ENCODE peak calls at places on chromosomes 4 and X, in eight cellular contexts. P, A, N, W, F, X, U and C are unnamed samples.

GRCh38 chr4:146522862-146523205 is 1.1 kb upstream of the SLC10A7 start:
- DNase-seq in P (no peak), A (no peak), N (peak; percentile 2), W (no peak), F (peak; percentile 22), X (peak; percentile 27), U (no peak), C (no peak)

GRCh38 chr4:52659016-52659721 is at the start of gene USP46:
- DNase-seq in P (peak; percentile 93), A (peak; percentile 55), N (peak; percentile 23), W (peak; percentile 14), F (peak; percentile 43), X (peak; percentile 85), U (peak; percentile 84), C (peak; percentile 56)

GRCh38 chrX:3252744-3253143 is 93.7 kb downstream of the MXRA5 start:
- DNase-seq in P (no peak), A (no peak), N (no peak), W (no peak), F (no peak), X (peak; percentile 50), U (no peak), C (no peak)

GRCh38 chr4:91497892-91498291 is 805.9 kb upstream of the GRID2 start:
- DNase-seq in P (no peak), A (no peak), N (no peak), W (no peak), F (no peak), X (no peak), U (no peak), C (no peak)

GRCh38 chr4:15479913-15480185 is 10.2 kb downstream of the CC2D2A start:
- DNase-seq in P (no peak), A (no peak), N (no peak), W (no peak), F (no peak), X (peak; percentile 78), U (no peak), C (no peak)

GRCh38 chrX:15151267-15152196 is 118.4 kb downstream of the ASB9 start:
- DNase-seq in P (no peak), A (no peak), N (no peak), W (peak; percentile 3), F (peak; percentile 20), X (peak; percentile 3), U (no peak), C (no peak)

GRCh38 chr4:112736718-112737135 is 99.8 kb downstream of the LARP7 start:
- DNase-seq in P (no peak), A (no peak), N (no peak), W (no peak), F (no peak), X (no peak), U (no peak), C (no peak)

GRCh38 chr4:184096561-184097239 is 121.0 kb downstream of the ENPP6 start:
- DNase-seq in P (no peak), A (no peak), N (no peak), W (no peak), F (no peak), X (no peak), U (no peak), C (no peak)

GRCh38 chr4:28369504-28369903 is 1508.9 kb downstream of the STIM2 start:
- DNase-seq in P (no peak), A (no peak), N (no peak), W (no peak), F (no peak), X (peak; percentile 48), U (no peak), C (no peak)

GRCh38 chr4:166655705-166656104 is 578.6 kb downstream of the SPOCK3 start:
- DNase-seq in P (no peak), A (no peak), N (no peak), W (no peak), F (no peak), X (no peak), U (no peak), C (no peak)

GRCh38 chrX:21408776-21409175 is 34.6 kb downstream of the CNKSR2 start:
- DNase-seq in P (no peak), A (no peak), N (no peak), W (no peak), F (no peak), X (no peak), U (no peak), C (no peak)

GRCh38 chrX:12292996-12293765 is 154.9 kb downstream of the FRMPD4 start:
- DNase-seq in P (no peak), A (no peak), N (peak; percentile 16), W (no peak), F (no peak), X (peak; percentile 82), U (no peak), C (no peak)

GRCh38 chr4:113708250-113708649 is 53.3 kb downstream of the CAMK2D start:
- DNase-seq in P (no peak), A (no peak), N (peak; percentile 25), W (no peak), F (no peak), X (peak; percentile 33), U (no peak), C (no peak)

GRCh38 chrX:23478056-23478455 is 143.4 kb downstream of the PTCHD1 start:
- DNase-seq in P (no peak), A (no peak), N (peak; percentile 7), W (no peak), F (no peak), X (peak; percentile 73), U (no peak), C (no peak)

GRCh38 chrX:118961866-118962560 is 12.4 kb upstream of the LONRF3 start:
- DNase-seq in P (no peak), A (no peak), N (no peak), W (no peak), F (no peak), X (no peak), U (no peak), C (no peak)

GRCh38 chr4:174521800-174522182 is 497 bp downstream of the HPGD start:
- DNase-seq in P (no peak), A (peak; percentile 15), N (peak; percentile 4), W (no peak), F (peak; percentile 25), X (no peak), U (peak; percentile 55), C (peak; percentile 19)

GRCh38 chr4:80165855-80166254 is 31.4 kb upstream of the PRDM8 start:
- DNase-seq in P (no peak), A (no peak), N (no peak), W (no peak), F (no peak), X (no peak), U (no peak), C (no peak)

GRCh38 chr4:157819693-157820464 is 352.9 kb downstream of the GASK1B start:
- DNase-seq in P (no peak), A (no peak), N (no peak), W (no peak), F (no peak), X (no peak), U (peak; percentile 35), C (no peak)

GRCh38 chr4:157741642-157742041 is 431.2 kb downstream of the GASK1B start:
- DNase-seq in P (no peak), A (no peak), N (no peak), W (no peak), F (no peak), X (no peak), U (no peak), C (no peak)

GRCh38 chr4:98283219-98284199 is 22.3 kb downstream of the RAP1GDS1 start:
- DNase-seq in P (no peak), A (no peak), N (no peak), W (no peak), F (no peak), X (peak; percentile 69), U (no peak), C (no peak)

GRCh38 chr4:114019276-114019971 is 40.0 kb upstream of the ARSJ start:
- DNase-seq in P (no peak), A (no peak), N (no peak), W (no peak), F (no peak), X (peak; percentile 36), U (no peak), C (no peak)

GRCh38 chrX:17655232-17656034 is 81.9 kb upstream of the SCML1 start:
- DNase-seq in P (peak; percentile 26), A (peak; percentile 4), N (no peak), W (no peak), F (no peak), X (peak; percentile 3), U (no peak), C (no peak)

GRCh38 chrX:125436855-125437254 is 117.2 kb downstream of the TEX13C start:
- DNase-seq in P (no peak), A (peak; percentile 0), N (no peak), W (no peak), F (no peak), X (no peak), U (no peak), C (no peak)

GRCh38 chr4:42480774-42481173 is 83.5 kb downstream of the SHISA3 start:
- DNase-seq in P (no peak), A (no peak), N (no peak), W (no peak), F (no peak), X (no peak), U (no peak), C (no peak)

GRCh38 chr4:21763865-21764264 is 184.7 kb downstream of the KCNIP4 start:
- DNase-seq in P (no peak), A (no peak), N (no peak), W (no peak), F (no peak), X (no peak), U (no peak), C (no peak)

GRCh38 chr4:76691767-76692689 is 205.9 kb downstream of the SOWAHB start:
- DNase-seq in P (no peak), A (no peak), N (no peak), W (no peak), F (no peak), X (peak; percentile 44), U (no peak), C (no peak)

GRCh38 chr4:152107736-152108500 is 347.1 kb upstream of the GATB start:
- DNase-seq in P (no peak), A (no peak), N (no peak), W (no peak), F (no peak), X (no peak), U (no peak), C (no peak)

GRCh38 chrX:40558590-40558989 is 22.2 kb upstream of the ATP6AP2 start:
- DNase-seq in P (no peak), A (no peak), N (no peak), W (no peak), F (no peak), X (no peak), U (no peak), C (no peak)

GRCh38 chr4:24973471-24974251 is 57.1 kb downstream of the LGI2 start:
- DNase-seq in P (no peak), A (no peak), N (no peak), W (no peak), F (no peak), X (peak; percentile 77), U (peak; percentile 90), C (no peak)

GRCh38 chr4:175767130-175767529 is 44.9 kb downstream of the GPM6A start:
- DNase-seq in P (no peak), A (no peak), N (no peak), W (no peak), F (no peak), X (no peak), U (no peak), C (no peak)

GRCh38 chr4:74158561-74159396 is 861 bp downstream of the MTHFD2L start:
- DNase-seq in P (no peak), A (no peak), N (no peak), W (no peak), F (no peak), X (peak; percentile 29), U (no peak), C (no peak)

GRCh38 chr4:104494161-104494560 is 533 bp downstream of the CXXC4 start:
- DNase-seq in P (no peak), A (no peak), N (no peak), W (no peak), F (no peak), X (no peak), U (no peak), C (no peak)

GRCh38 chr4:88938138-88938537 is 118.8 kb downstream of the FAM13A start:
- DNase-seq in P (no peak), A (no peak), N (no peak), W (no peak), F (no peak), X (peak; percentile 91), U (no peak), C (no peak)

GRCh38 chrX:123818243-123818642 is 41.6 kb upstream of the XIAP start:
- DNase-seq in P (no peak), A (no peak), N (peak; percentile 42), W (no peak), F (no peak), X (peak; percentile 69), U (no peak), C (no peak)